ENCODE peak calls at places on chromosomes 13 and 19, in eight cellular contexts. N, O, F, B, K, T, C and V are unnamed samples.

GRCh38 chr19:42436006-42436405 is 6.7 kb downstream of the CXCL17 start:
- DNase-seq in N (no peak), O (no peak), F (no peak), B (peak; percentile 32), K (no peak), T (no peak), C (no peak), V (no peak)

GRCh38 chr13:113407103-113407530 is 43.2 kb upstream of the GRTP1 start:
- DNase-seq in N (no peak), O (no peak), F (no peak), B (no peak), K (no peak), T (no peak), C (no peak), V (no peak)

GRCh38 chr13:113777311-113778260 is 18.6 kb downstream of the TMEM255B start:
- DNase-seq in N (no peak), O (no peak), F (no peak), B (peak; percentile 8), K (no peak), T (no peak), C (no peak), V (no peak)

GRCh38 chr19:52237771-52238400 is 31.5 kb upstream of the ZNF766 start:
- DNase-seq in N (peak; percentile 54), O (peak; percentile 68), F (peak; percentile 47), B (peak; percentile 65), K (peak; percentile 26), T (peak; percentile 54), C (peak; percentile 73), V (peak; percentile 22)

GRCh38 chr19:35000647-35001501 is 751 bp downstream of the GRAMD1A start:
- DNase-seq in N (no peak), O (peak; percentile 31), F (no peak), B (peak; percentile 30), K (no peak), T (peak; percentile 28), C (peak; percentile 60), V (no peak)

GRCh38 chr19:17326595-17326966 is 8.1 kb downstream of the ANO8 start:
- DNase-seq in N (no peak), O (no peak), F (no peak), B (no peak), K (no peak), T (no peak), C (no peak), V (no peak)

GRCh38 chr13:100300708-100301107 is 211.8 kb downstream of the PCCA start:
- DNase-seq in N (no peak), O (no peak), F (no peak), B (no peak), K (no peak), T (peak; percentile 68), C (no peak), V (no peak)

GRCh38 chr13:112521073-112521685 is 66.8 kb downstream of the TUBGCP3 start:
- DNase-seq in N (no peak), O (no peak), F (no peak), B (no peak), K (no peak), T (no peak), C (no peak), V (no peak)

GRCh38 chr13:40143559-40143958 is 488.1 kb downstream of the COG6 start:
- DNase-seq in N (no peak), O (no peak), F (no peak), B (no peak), K (no peak), T (no peak), C (peak; percentile 31), V (no peak)

GRCh38 chr19:39247701-39248664 is 673 bp downstream of the IFNL4 start:
- DNase-seq in N (no peak), O (no peak), F (no peak), B (no peak), K (no peak), T (peak; percentile 24), C (no peak), V (no peak)

GRCh38 chr19:49149652-49150105 is 5.5 kb downstream of the HRC start:
- DNase-seq in N (no peak), O (peak; percentile 71), F (peak; percentile 42), B (peak; percentile 82), K (peak; percentile 66), T (peak; percentile 70), C (no peak), V (no peak)

GRCh38 chr13:46992383-46992952 is 95.6 kb upstream of the HTR2A start:
- DNase-seq in N (no peak), O (peak; percentile 14), F (no peak), B (peak; percentile 32), K (no peak), T (no peak), C (no peak), V (no peak)